ENCODE peak calls at places on chromosome 11, in five cellular contexts. One of them, this sample, is unnamed.

GRCh38 chr11:102564110-102564509 is 33.6 kb upstream of the MMP7 start:
- DNase-seq in COR-L47: no peak
- DNase-seq in WERI-Rb-1: no peak
- DNase-seq in non-pigmented ciliary epithelial cell: peak
- DNase-seq in type B pancreatic cell: no peak
- DNase-seq in this sample: peak

GRCh38 chr11:114564836-114565235 is 5.2 kb upstream of the NXPE1 start:
- DNase-seq in COR-L47: no peak
- DNase-seq in WERI-Rb-1: no peak
- DNase-seq in non-pigmented ciliary epithelial cell: no peak
- DNase-seq in type B pancreatic cell: no peak
- DNase-seq in this sample: no peak

GRCh38 chr11:115409116-115409663 is 95.0 kb downstream of the CADM1 start:
- DNase-seq in COR-L47: no peak
- DNase-seq in WERI-Rb-1: no peak
- DNase-seq in non-pigmented ciliary epithelial cell: no peak
- DNase-seq in type B pancreatic cell: no peak
- DNase-seq in this sample: no peak

GRCh38 chr11:117449111-117449693 is 121.5 kb downstream of the CEP164 start:
- DNase-seq in COR-L47: no peak
- DNase-seq in WERI-Rb-1: no peak
- DNase-seq in non-pigmented ciliary epithelial cell: no peak
- DNase-seq in type B pancreatic cell: no peak
- DNase-seq in this sample: no peak

GRCh38 chr11:122339661-122340060 is 223.6 kb upstream of the BLID start:
- DNase-seq in COR-L47: no peak
- DNase-seq in WERI-Rb-1: no peak
- DNase-seq in non-pigmented ciliary epithelial cell: no peak
- DNase-seq in type B pancreatic cell: no peak
- DNase-seq in this sample: no peak

GRCh38 chr11:60974726-60975125 is 3.2 kb downstream of the CD6 start:
- DNase-seq in COR-L47: no peak
- DNase-seq in WERI-Rb-1: no peak
- DNase-seq in non-pigmented ciliary epithelial cell: no peak
- DNase-seq in type B pancreatic cell: no peak
- DNase-seq in this sample: no peak

GRCh38 chr11:45110562-45110961 is 35.9 kb upstream of the PRDM11 start:
- DNase-seq in COR-L47: peak
- DNase-seq in WERI-Rb-1: peak
- DNase-seq in non-pigmented ciliary epithelial cell: peak
- DNase-seq in type B pancreatic cell: peak
- DNase-seq in this sample: peak

GRCh38 chr11:69449320-69450063 is 32.0 kb upstream of the LINC01488 start:
- DNase-seq in COR-L47: no peak
- DNase-seq in WERI-Rb-1: peak
- DNase-seq in non-pigmented ciliary epithelial cell: no peak
- DNase-seq in type B pancreatic cell: no peak
- DNase-seq in this sample: no peak

GRCh38 chr11:44269369-44270351 is 40.3 kb downstream of the ALX4 start:
- DNase-seq in COR-L47: no peak
- DNase-seq in WERI-Rb-1: no peak
- DNase-seq in non-pigmented ciliary epithelial cell: peak
- DNase-seq in type B pancreatic cell: no peak
- DNase-seq in this sample: no peak

GRCh38 chr11:12599408-12600143 is 74.6 kb upstream of the TEAD1 start:
- DNase-seq in COR-L47: no peak
- DNase-seq in WERI-Rb-1: peak
- DNase-seq in non-pigmented ciliary epithelial cell: no peak
- DNase-seq in type B pancreatic cell: no peak
- DNase-seq in this sample: no peak

GRCh38 chr11:9838229-9838628 is 174.4 kb downstream of the SWAP70 start:
- DNase-seq in COR-L47: no peak
- DNase-seq in WERI-Rb-1: no peak
- DNase-seq in non-pigmented ciliary epithelial cell: no peak
- DNase-seq in type B pancreatic cell: no peak
- DNase-seq in this sample: peak

This sample was measured in MCF 10A.